ENCODE peak calls at places on chromosomes 5 and 9, in six cellular contexts. C, L, T, X, F and M are unnamed samples. For H3K36me3, H3K27me3 and H3K4me1, the result is how much of the 10 kb centered on the place peaks cover.

GRCh38 chr5:112210430-112211005 is 208.6 kb downstream of the EPB41L4A start:
- DNase-seq in C (peak), L (peak), T (no peak), X (no peak), F (peak), M (peak)

GRCh38 chr9:76564300-76564699 is 105.3 kb downstream of the GCNT1 start:
- DNase-seq in C (no peak), L (no peak), T (no peak), X (no peak), F (peak), M (no peak)

GRCh38 chr5:89399553-89399952 is 516.6 kb upstream of the MEF2C start:
- DNase-seq in C (no peak), L (no peak), T (no peak), X (no peak), F (no peak), M (no peak)

GRCh38 chr5:140600096-140600495 is 32.9 kb downstream of the CD14 start:
- DNase-seq in C (no peak), L (no peak), T (no peak), X (no peak), F (no peak), M (no peak)

GRCh38 chr9:135116371-135116770 is 28.9 kb downstream of the OLFM1 start:
- DNase-seq in C (no peak), L (no peak), T (no peak), X (no peak), F (no peak), M (no peak)

GRCh38 chr5:174790906-174791305 is 66.5 kb downstream of the MSX2 start:
- DNase-seq in C (no peak), L (no peak), T (no peak), X (no peak), F (no peak), M (no peak)

GRCh38 chr9:89576404-89576824 is 28.4 kb upstream of the GADD45G start:
- DNase-seq in C (peak), L (no peak), T (no peak), X (no peak), F (peak), M (no peak)

GRCh38 chr5:63570752-63571151 is 391.5 kb downstream of the HTR1A start:
- DNase-seq in C (no peak), L (no peak), T (no peak), X (no peak), F (no peak), M (no peak)

GRCh38 chr9:124934290-124934689 is 6.6 kb downstream of the GOLGA1 start:
- DNase-seq in C (no peak), L (no peak), T (no peak), X (no peak), F (peak), M (no peak)
- H3K36me3 ChIP-seq in C (under half), L (under half), T (under half), X (under half), F (under half), M (under half)

GRCh38 chr5:93577807-93578178 is 3.2 kb downstream of the NR2F1-AS1 start:
- DNase-seq in C (no peak), L (no peak), T (no peak), X (no peak), F (no peak), M (no peak)
- H3K27me3 ChIP-seq in C (under half), L (under half), T (half or more), X (under half), F (under half), M (under half)

GRCh38 chr9:116695441-116695840 is 8.3 kb downstream of the TRIM32 start:
- DNase-seq in C (no peak), L (no peak), T (no peak), X (no peak), F (no peak), M (no peak)
- H3K4me1 ChIP-seq in C (under half), L (under half), T (under half), X (under half), F (under half), M (under half)

GRCh38 chr9:124340219-124341069 is 74.8 kb downstream of the PSMB7 start:
- DNase-seq in C (no peak), L (no peak), T (no peak), X (no peak), F (no peak), M (no peak)
- H3K36me3 ChIP-seq in C (under half), L (under half), T (under half), X (under half), F (half or more), M (under half)